ENCODE peak calls at places on chromosomes 6 and 20, in nine cellular contexts. B is posterior vena cava, E is omental fat pad, J is heart right ventricle, L is RPMI7951, T is HS-5, M is kidney tubule cell, S is fibroblast of lung, W is amniotic stem cell. V is an unnamed sample.

GRCh38 chr6:26086214-26086613 is 1.0 kb upstream of the HFE start:
- DNase-seq in S (no peak), W (no peak), T (no peak), M (no peak), E (no peak), L (no peak), J (no peak), B (no peak), V (no peak)

GRCh38 chr6:28653876-28654275 is 128.2 kb downstream of the GPX5 start:
- DNase-seq in B (no peak), S (no peak), L (peak; percentile 29), M (no peak), J (no peak), E (no peak), T (no peak), W (no peak), V (no peak)

GRCh38 chr20:63021356-63022321 is 14.9 kb upstream of the BHLHE23 start:
- DNase-seq in S (no peak), L (no peak), T (no peak), J (no peak), B (peak; percentile 50), M (no peak), E (no peak), W (no peak), V (no peak)

GRCh38 chr20:42531675-42531985 is 658.1 kb downstream of the PTPRT start:
- DNase-seq in E (no peak), L (no peak), S (no peak), T (no peak), W (no peak), J (no peak), B (no peak), M (peak; percentile 2), V (peak; percentile 9)

GRCh38 chr6:3324262-3324942 is 65.7 kb downstream of the PSMG4 start:
- DNase-seq in S (peak; percentile 98), B (peak; percentile 78), E (no peak), J (peak; percentile 50), M (peak; percentile 91), T (peak; percentile 61), W (peak; percentile 71), L (peak; percentile 94), V (no peak)

GRCh38 chr6:37253608-37254007 is 4.0 kb upstream of the TBC1D22B start:
- DNase-seq in W (no peak), B (no peak), E (no peak), L (no peak), J (no peak), T (no peak), M (no peak), S (no peak), V (no peak)

GRCh38 chr20:38608188-38608587 is 6.6 kb downstream of the ARHGAP40 start:
- DNase-seq in J (no peak), L (no peak), T (no peak), W (no peak), M (no peak), S (no peak), E (no peak), B (no peak), V (no peak)

GRCh38 chr6:75368151-75368779 is 83.7 kb upstream of the TMEM30A start:
- DNase-seq in W (no peak), S (peak; percentile 25), T (no peak), L (no peak), M (peak; percentile 82), J (peak; percentile 52), E (no peak), B (no peak), V (no peak)

GRCh38 chr20:63624486-63624885 is 2.4 kb downstream of the GMEB2 start:
- DNase-seq in E (no peak), J (no peak), M (no peak), W (no peak), B (no peak), L (peak; percentile 19), S (no peak), T (no peak), V (no peak)

GRCh38 chr20:54356726-54357235 is 118.6 kb upstream of the DOK5 start:
- DNase-seq in T (peak; percentile 64), E (no peak), W (no peak), B (no peak), S (no peak), M (no peak), L (no peak), J (no peak), V (no peak)

GRCh38 chr6:43628392-43629103 is 516 bp downstream of the GTPBP2 start:
- DNase-seq in M (peak; percentile 68), L (peak; percentile 47), E (no peak), J (peak; percentile 59), B (no peak), S (peak; percentile 34), W (no peak), T (no peak), V (peak; percentile 44)